ENCODE peak calls at places on chromosomes 6 and 20, in ten cellular contexts. O is GM12878; C is astrocyte; T is fibroblast of lung; A is adrenal gland; U is keratinocyte; J is CD8-positive, alpha-beta memory T cell; R is thyroid gland; V is right cardiac atrium; E is right lobe of liver. F is an unnamed sample. For H3K9me3, the result is how much of the 10 kb centered on the place peaks cover.

GRCh38 chr6:166511316-166511715 is 75.2 kb downstream of the RAMACL start:
- DNase-seq in O (no peak), C (no peak), T (no peak), A (no peak), U (no peak), J (no peak), R (no peak), V (no peak), E (no peak), F (no peak)

GRCh38 chr6:71965404-71965803 is 79.1 kb downstream of the RIMS1 start:
- DNase-seq in O (no peak), C (no peak), T (no peak), A (no peak), U (no peak), J (no peak), R (no peak), V (no peak), E (no peak), F (no peak)

GRCh38 chr6:5751525-5752252 is 255.0 kb downstream of the NRN1 start:
- DNase-seq in O (no peak), C (peak), T (no peak), A (no peak), U (no peak), J (no peak), R (no peak), V (no peak), E (no peak), F (no peak)

GRCh38 chr6:129686941-129687627 is 22.9 kb downstream of the ARHGAP18 start:
- DNase-seq in O (peak), C (peak), T (no peak), A (no peak), U (no peak), J (peak), R (no peak), V (no peak), E (no peak), F (no peak)

GRCh38 chr20:37669062-37669772 is 24.6 kb upstream of the CTNNBL1 start:
- DNase-seq in O (no peak), C (no peak), T (no peak), A (no peak), U (no peak), J (no peak), R (no peak), V (no peak), E (no peak), F (no peak)

GRCh38 chr20:34569598-34569997 is 11.1 kb downstream of the MAP1LC3A start:
- DNase-seq in O (no peak), C (no peak), T (no peak), A (no peak), U (no peak), J (no peak), R (no peak), V (no peak), E (no peak), F (no peak)

GRCh38 chr6:90168693-90169131 is 127.9 kb downstream of the BACH2 start:
- DNase-seq in O (no peak), C (peak), T (peak), A (no peak), U (no peak), J (no peak), R (no peak), V (no peak), E (no peak), F (no peak)

GRCh38 chr6:1865585-1865984 is 255.9 kb downstream of the FOXC1 start:
- DNase-seq in O (no peak), C (no peak), T (no peak), A (no peak), U (no peak), J (no peak), R (no peak), V (no peak), E (no peak), F (no peak)

GRCh38 chr20:51354191-51354768 is 188.2 kb downstream of the NFATC2 start:
- DNase-seq in O (no peak), C (peak), T (peak), A (no peak), U (no peak), J (no peak), R (no peak), V (no peak), E (no peak), F (no peak)

GRCh38 chr6:39932386-39932785 is 1.9 kb downstream of the MOCS1 start:
- DNase-seq in O (no peak), C (no peak), T (no peak), A (no peak), U (no peak), J (no peak), R (no peak), V (no peak), E (no peak), F (no peak)

GRCh38 chr6:40848038-40848437 is 191.0 kb downstream of the UNC5CL start:
- DNase-seq in O (no peak), C (no peak), T (peak), A (no peak), U (no peak), J (no peak), R (no peak), V (no peak), E (no peak), F (no peak)

GRCh38 chr6:47103931-47104330 is 61.8 kb upstream of the ADGRF1 start:
- DNase-seq in O (no peak), C (no peak), T (no peak), A (no peak), U (no peak), J (no peak), R (no peak), V (no peak), E (no peak), F (no peak)

GRCh38 chr6:135465307-135465706 is 32.2 kb downstream of the AHI1 start:
- DNase-seq in O (no peak), C (no peak), T (no peak), A (no peak), U (no peak), J (no peak), R (no peak), V (no peak), E (no peak), F (no peak)

GRCh38 chr6:35484921-35485392 is 11.9 kb downstream of the TEAD3 start:
- DNase-seq in O (no peak), C (no peak), T (no peak), A (no peak), U (no peak), J (peak), R (peak), V (no peak), E (no peak), F (no peak)

GRCh38 chr6:90098025-90098474 is 198.6 kb downstream of the BACH2 start:
- DNase-seq in O (no peak), C (peak), T (peak), A (peak), U (peak), J (no peak), R (peak), V (peak), E (no peak), F (peak)

GRCh38 chr20:34938466-34939163 is 17.0 kb downstream of the GSS start:
- DNase-seq in O (no peak), C (no peak), T (no peak), A (peak), U (no peak), J (no peak), R (no peak), V (peak), E (peak), F (peak)

GRCh38 chr6:104630955-104631354 is 228.8 kb downstream of the HACE1 start:
- DNase-seq in O (no peak), C (no peak), T (no peak), A (no peak), U (no peak), J (no peak), R (no peak), V (no peak), E (no peak), F (no peak)

GRCh38 chr6:132132420-132132819 is 181.2 kb upstream of the CCN2 start:
- DNase-seq in O (no peak), C (peak), T (peak), A (no peak), U (no peak), J (no peak), R (peak), V (no peak), E (no peak), F (no peak)

GRCh38 chr20:46285072-46285471 is 23.2 kb downstream of the CDH22 start:
- DNase-seq in O (no peak), C (no peak), T (no peak), A (no peak), U (no peak), J (no peak), R (no peak), V (no peak), E (no peak), F (no peak)

GRCh38 chr6:52373294-52373693 is 11.3 kb downstream of the PAQR8 start:
- DNase-seq in O (no peak), C (no peak), T (no peak), A (no peak), U (no peak), J (no peak), R (no peak), V (no peak), E (no peak), F (no peak)

GRCh38 chr6:34867484-34867883 is 20.4 kb downstream of the TAF11 start:
- DNase-seq in O (no peak), C (no peak), T (no peak), A (no peak), U (no peak), J (no peak), R (no peak), V (no peak), E (no peak), F (no peak)

GRCh38 chr20:10674684-10675455 is 1.1 kb upstream of the JAG1 start:
- DNase-seq in O (no peak), C (no peak), T (peak), A (peak), U (no peak), J (no peak), R (peak), V (peak), E (peak), F (peak)

GRCh38 chr20:2093200-2093781 is 8.3 kb upstream of the STK35 start:
- DNase-seq in O (no peak), C (no peak), T (peak), A (no peak), U (no peak), J (no peak), R (peak), V (no peak), E (peak), F (no peak)

GRCh38 chr20:31835554-31835953 is 9.8 kb downstream of the FOXS1 start:
- DNase-seq in O (no peak), C (no peak), T (no peak), A (no peak), U (no peak), J (no peak), R (no peak), V (no peak), E (no peak), F (no peak)

GRCh38 chr6:25058387-25058786 is 122.6 kb upstream of the RIPOR2 start:
- DNase-seq in O (no peak), C (no peak), T (no peak), A (no peak), U (no peak), J (no peak), R (no peak), V (no peak), E (no peak), F (no peak)

GRCh38 chr20:62668441-62669027 is 26.2 kb downstream of the SLCO4A1 start:
- DNase-seq in O (no peak), C (peak), T (peak), A (peak), U (no peak), J (no peak), R (peak), V (peak), E (peak), F (no peak)

GRCh38 chr6:125792680-125793079 is 1.9 kb downstream of the NCOA7 start:
- DNase-seq in O (no peak), C (peak), T (peak), A (no peak), U (no peak), J (no peak), R (no peak), V (no peak), E (no peak), F (no peak)
- H3K4me3 ChIP-seq in O (peak), C (no peak), T (no peak), A (peak), U (no peak), J (no peak), R (no peak), V (peak), E (no peak), F (no peak)

DNA sequence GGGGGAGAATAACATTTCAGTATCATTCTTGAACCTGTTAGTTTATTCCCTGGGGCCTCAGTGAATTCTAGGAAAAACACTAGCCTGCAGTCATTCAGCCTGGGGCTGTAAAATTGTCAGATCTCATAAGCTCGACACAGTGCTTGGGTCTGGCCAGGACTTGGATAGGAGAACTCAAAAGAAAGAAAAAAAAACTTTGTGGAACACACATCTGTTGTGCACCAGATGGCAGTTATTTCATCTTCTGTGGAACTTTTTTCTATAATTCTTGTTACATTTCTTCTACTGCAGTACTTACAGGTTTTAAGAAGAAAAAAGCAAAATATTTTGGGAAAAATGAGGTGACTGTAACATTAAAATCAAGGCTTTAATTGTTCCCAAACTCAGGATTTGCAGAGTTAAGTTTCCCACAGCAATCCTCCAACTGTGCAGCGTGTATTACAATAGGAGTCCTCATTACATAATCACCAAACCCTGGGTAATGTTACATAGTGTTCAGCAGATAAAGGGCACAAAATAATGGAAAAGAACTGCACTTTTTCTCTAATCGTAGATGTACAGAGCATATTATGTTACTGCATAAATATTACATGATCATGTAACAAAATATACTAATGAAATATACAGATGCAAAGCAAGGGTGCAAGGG is 531.1 kb upstream of the CITED2 start:
- DNase-seq in O (no peak), C (no peak), T (no peak), A (no peak), U (no peak), J (no peak), R (no peak), V (no peak), E (no peak), F (no peak)
- H3K9me3 ChIP-seq in O (under half), C (under half), T (under half), A (under half), U (under half), J (under half), R (under half), V (under half), E (under half), F (under half)

DNA sequence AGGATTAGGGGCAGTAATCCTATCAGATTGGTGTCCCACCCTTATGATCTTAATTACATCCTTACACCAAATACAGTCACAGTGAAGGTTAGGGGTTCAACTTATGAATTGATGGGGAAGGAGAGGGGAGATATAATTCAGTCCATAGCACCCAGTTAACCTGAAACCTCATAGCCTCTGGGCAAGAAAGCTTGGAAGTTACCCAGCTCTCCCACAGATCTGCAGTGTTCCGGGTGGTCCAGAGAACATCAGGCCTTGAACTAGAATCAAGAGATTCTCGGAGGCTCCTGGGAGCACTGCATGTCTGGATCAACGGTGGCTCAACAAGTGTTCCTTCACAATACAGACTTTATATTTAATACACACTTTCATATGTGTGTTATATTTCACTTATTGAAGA is 392.6 kb upstream of the MARCKS start:
- DNase-seq in O (no peak), C (no peak), T (no peak), A (no peak), U (no peak), J (no peak), R (no peak), V (no peak), E (no peak), F (no peak)
- H3K4me3 ChIP-seq in O (no peak), C (no peak), T (no peak), A (no peak), U (no peak), J (no peak), R (no peak), V (no peak), E (no peak), F (no peak)

GRCh38 chr6:109360281-109360680 is 22.0 kb downstream of the CD164 start:
- DNase-seq in O (no peak), C (no peak), T (no peak), A (no peak), U (no peak), J (no peak), R (no peak), V (no peak), E (no peak), F (no peak)
- H3K9me3 ChIP-seq in O (under half), C (under half), T (under half), A (under half), U (under half), J (under half), R (under half), V (under half), E (under half), F (under half)

DNA sequence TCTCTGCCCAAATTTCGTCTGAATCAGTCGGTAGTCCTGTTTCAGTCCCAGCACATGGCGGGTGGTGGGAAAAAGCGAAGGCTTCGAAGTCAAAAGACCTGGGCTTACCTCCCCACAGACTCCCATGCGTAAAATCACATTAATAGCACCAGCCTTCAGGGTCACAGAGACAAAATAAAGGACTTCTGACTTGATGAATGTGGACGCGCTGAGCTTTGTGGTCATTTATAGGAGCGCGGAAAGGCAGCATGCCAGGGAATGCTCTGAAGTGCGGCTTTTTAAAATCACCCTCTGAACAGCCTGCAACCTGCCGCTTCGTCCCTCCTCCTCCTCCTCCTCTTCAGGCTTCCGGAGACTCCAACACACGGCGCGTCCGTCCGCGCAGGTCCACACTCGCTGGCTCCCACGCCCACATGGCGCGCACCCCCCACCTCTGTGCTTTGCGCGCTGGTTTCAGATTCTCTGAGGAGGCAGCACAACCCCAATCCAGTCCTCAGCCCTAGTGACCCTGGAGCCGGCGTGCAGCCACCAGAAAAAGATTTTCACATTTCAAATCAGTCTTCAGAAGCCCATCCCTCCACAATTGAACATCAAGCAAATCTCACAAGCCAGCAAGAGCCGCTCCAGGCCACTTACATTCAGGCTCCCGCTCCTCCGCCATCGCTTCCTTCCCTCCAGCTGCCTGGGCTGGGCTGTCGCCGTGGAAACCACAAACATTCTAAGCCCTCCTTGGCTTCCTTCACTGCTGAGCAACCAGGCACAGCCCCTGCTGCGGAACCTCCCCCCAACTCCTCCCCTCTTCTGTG is at the start of gene C6orf118:
- DNase-seq in O (no peak), C (peak), T (peak), A (peak), U (no peak), J (no peak), R (peak), V (peak), E (peak), F (peak)
- H3K4me3 ChIP-seq in O (no peak), C (peak), T (no peak), A (peak), U (no peak), J (no peak), R (no peak), V (peak), E (no peak), F (peak)

DNA sequence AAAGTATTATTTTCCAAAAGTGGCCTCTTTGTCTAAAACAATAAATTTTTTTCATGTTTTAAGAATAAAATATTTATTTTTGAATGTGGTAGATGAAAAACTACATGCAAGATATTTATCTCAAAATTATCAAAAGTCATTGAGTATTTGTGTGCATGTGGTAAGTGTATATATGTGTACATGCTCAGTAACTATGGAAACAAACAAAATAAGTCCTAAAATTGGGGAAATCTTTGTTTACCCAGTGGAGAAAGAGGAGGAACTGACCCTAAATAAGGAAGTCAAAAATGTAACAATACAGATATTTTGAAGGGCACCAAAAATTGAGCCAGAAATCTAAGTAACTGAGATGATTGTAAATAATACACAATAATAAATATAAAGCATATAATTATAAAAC is 639.2 kb downstream of the MAFB start:
- DNase-seq in O (no peak), C (no peak), T (no peak), A (no peak), U (no peak), J (no peak), R (no peak), V (no peak), E (no peak), F (no peak)
- H3K9me3 ChIP-seq in O (under half), C (under half), T (under half), A (under half), U (under half), J (under half), R (under half), V (under half), E (under half), F (under half)

GRCh38 chr20:57627972-57628650 is 7.9 kb upstream of the ZBP1 start:
- DNase-seq in O (no peak), C (no peak), T (peak), A (peak), U (no peak), J (peak), R (peak), V (peak), E (no peak), F (no peak)

GRCh38 chr20:57625181-57625958 is 5.1 kb upstream of the ZBP1 start:
- DNase-seq in O (no peak), C (no peak), T (no peak), A (no peak), U (no peak), J (no peak), R (no peak), V (no peak), E (no peak), F (no peak)

GRCh38 chr20:57629976-57630525 is 9.8 kb upstream of the ZBP1 start:
- DNase-seq in O (no peak), C (no peak), T (no peak), A (no peak), U (no peak), J (no peak), R (no peak), V (no peak), E (no peak), F (no peak)

GRCh38 chr20:57625978-57626377 is 5.8 kb upstream of the ZBP1 start:
- DNase-seq in O (no peak), C (no peak), T (no peak), A (no peak), U (no peak), J (no peak), R (no peak), V (no peak), E (no peak), F (no peak)

GRCh38 chr20:57627339-57627738 is 7.1 kb upstream of the ZBP1 start:
- DNase-seq in O (no peak), C (no peak), T (no peak), A (no peak), U (no peak), J (no peak), R (no peak), V (no peak), E (no peak), F (peak)
- H3K4me3 ChIP-seq in O (no peak), C (no peak), T (no peak), A (no peak), U (no peak), J (peak), R (no peak), V (no peak), E (no peak), F (no peak)

DNA sequence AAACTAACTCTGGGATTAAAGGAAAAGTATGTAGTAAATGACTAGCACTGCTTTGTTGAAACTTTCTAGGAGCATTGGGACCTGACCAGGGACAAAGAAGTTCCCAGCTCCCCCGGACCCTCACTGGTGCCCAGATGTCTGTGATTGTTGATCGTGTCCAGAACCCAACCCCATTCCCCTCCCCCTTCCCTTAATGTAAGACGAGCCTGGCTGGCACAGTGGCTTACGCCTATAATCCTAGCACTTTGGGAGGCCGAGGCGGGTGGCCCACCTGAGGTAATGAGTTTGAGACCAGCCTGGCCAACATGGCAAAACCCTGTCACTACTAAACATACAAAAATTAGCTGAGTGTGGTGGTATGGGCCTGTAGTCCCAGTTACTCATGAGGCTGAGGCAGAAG is 750.3 kb downstream of the CBLN4 start:
- DNase-seq in O (no peak), C (no peak), T (no peak), A (no peak), U (no peak), J (no peak), R (no peak), V (no peak), E (no peak), F (no peak)
- H3K9me3 ChIP-seq in O (under half), C (under half), T (under half), A (under half), U (under half), J (under half), R (under half), V (under half), E (under half), F (under half)

F was measured in heart left ventricle.